ENCODE peak calls at places on chromosomes 16 and 17, in eight cellular contexts. A is left lung; B is CD8-positive, alpha-beta T cell; I is psoas muscle; U is tibial artery; J is adrenal gland; V is uterus; L is Panc1. E is an unnamed sample.

GRCh38 chr16:89253548-89254287 is 36.2 kb downstream of the ZNF778 start:
- DNase-seq in V (no peak), B (no peak), I (no peak), J (no peak), L (no peak), U (no peak), A (no peak), E (no peak)

GRCh38 chr16:81127051-81127450 is 30.9 kb upstream of the GCSH start:
- DNase-seq in B (no peak), V (no peak), U (no peak), A (no peak), L (no peak), I (no peak), J (no peak), E (no peak)

GRCh38 chr17:3879591-3880417 is 13.0 kb downstream of the CAMKK1 start:
- DNase-seq in B (no peak), U (no peak), V (no peak), I (no peak), J (no peak), L (no peak), A (no peak), E (no peak)

GRCh38 chr17:40278414-40278813 is 9.3 kb upstream of the CDC6 start:
- DNase-seq in A (no peak), I (no peak), V (no peak), B (no peak), L (no peak), J (no peak), U (no peak), E (no peak)

GRCh38 chr16:17230932-17231581 is 239.7 kb downstream of the XYLT1 start:
- DNase-seq in V (no peak), A (no peak), B (no peak), J (no peak), I (no peak), L (no peak), U (no peak), E (no peak)

GRCh38 chr17:74118504-74118903 is 85.0 kb upstream of the RPL38 start:
- DNase-seq in I (no peak), V (no peak), A (no peak), U (no peak), J (no peak), B (no peak), L (no peak), E (no peak)

GRCh38 chr17:65005858-65006257 is 50.7 kb downstream of the GNA13 start:
- DNase-seq in I (no peak), B (no peak), V (no peak), A (no peak), U (no peak), J (peak; percentile 64), L (no peak), E (no peak)

GRCh38 chr17:49494937-49495841 is at the start of gene NGFR:
- DNase-seq in U (no peak), A (peak; percentile 80), B (peak; percentile 37), I (peak; percentile 64), V (no peak), J (no peak), L (no peak), E (no peak)

GRCh38 chr16:27798241-27798640 is 248.3 kb downstream of the KATNIP start:
- DNase-seq in I (no peak), B (no peak), U (no peak), L (no peak), J (no peak), A (no peak), V (no peak), E (no peak)

GRCh38 chr16:27799866-27800265 is 249.9 kb downstream of the KATNIP start:
- DNase-seq in L (no peak), V (no peak), A (no peak), U (no peak), I (no peak), B (no peak), J (no peak), E (no peak)

GRCh38 chr16:27801259-27801945 is 251.5 kb downstream of the KATNIP start:
- DNase-seq in A (no peak), L (no peak), U (no peak), B (no peak), J (no peak), V (no peak), I (no peak), E (no peak)

GRCh38 chr16:27802664-27803450 is 252.9 kb downstream of the KATNIP start:
- DNase-seq in L (no peak), A (no peak), B (no peak), U (no peak), I (no peak), J (no peak), V (no peak), E (no peak)

GRCh38 chr16:27800817-27801216 is 250.9 kb downstream of the KATNIP start:
- DNase-seq in A (no peak), I (no peak), L (no peak), J (no peak), U (no peak), V (no peak), B (no peak), E (no peak)
- H3K4me1 ChIP-seq in A (no peaks in the 10 kb centered on the region), I (no peaks in the 10 kb centered on the region), L (no peaks in the 10 kb centered on the region), J (no peaks in the 10 kb centered on the region), U (no peaks in the 10 kb centered on the region), V (no peaks in the 10 kb centered on the region), B (no peaks in the 10 kb centered on the region), E (no peaks in the 10 kb centered on the region)

GRCh38 chr17:27200476-27200875 is 93.4 kb upstream of the WSB1 start:
- DNase-seq in A (no peak), B (no peak), I (no peak), V (no peak), U (no peak), L (no peak), J (no peak), E (no peak)
- H3K9me3 ChIP-seq in A (peaks cover 7% of the 10 kb centered on the region), B (no peaks in the 10 kb centered on the region), I (no peaks in the 10 kb centered on the region), V (no peaks in the 10 kb centered on the region), U (no peaks in the 10 kb centered on the region), L (no peaks in the 10 kb centered on the region), J (no peaks in the 10 kb centered on the region), E (no peaks in the 10 kb centered on the region)

DNA sequence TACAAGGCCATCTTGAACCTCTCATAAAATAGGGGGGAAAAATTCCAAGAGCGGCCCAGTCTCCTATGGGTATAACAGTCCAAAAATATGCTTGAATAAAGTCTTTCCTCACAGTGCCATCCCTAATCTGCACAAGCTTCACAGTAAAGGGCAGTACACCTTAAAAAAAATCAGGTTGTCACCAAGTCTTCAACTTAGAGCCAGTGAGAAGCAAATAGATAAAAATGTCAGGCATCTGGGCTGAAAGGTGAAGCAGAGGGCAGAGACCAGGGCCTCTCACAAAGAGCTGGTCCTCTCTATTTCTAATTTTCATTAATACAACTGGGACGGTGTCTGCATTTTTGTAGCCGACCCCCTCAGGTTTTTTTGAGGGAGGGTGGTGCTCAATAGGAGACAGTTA is 82.9 kb downstream of the SSH2 start:
- DNase-seq in A (no peak), B (no peak), V (no peak), L (no peak), J (no peak), I (no peak), U (no peak), E (no peak)
- TF ChIP-seq CTCF in A (no peak), B (no peak), V (no peak), L (no peak), J (no peak), I (no peak), U (no peak), E (no peak)

GRCh38 chr16:10881479-10882030 is 4.6 kb downstream of the CIITA start:
- DNase-seq in A (no peak), V (no peak), J (no peak), L (no peak), I (no peak), U (no peak), B (no peak), E (no peak)
- H3K4me1 ChIP-seq in A (peaks cover 96% of the 10 kb centered on the region), V (no peaks in the 10 kb centered on the region), J (peaks cover 8% of the 10 kb centered on the region), L (no peaks in the 10 kb centered on the region), I (peaks cover 17% of the 10 kb centered on the region), U (peaks cover 24% of the 10 kb centered on the region), B (peaks cover 35% of the 10 kb centered on the region), E (peaks cover 8% of the 10 kb centered on the region)

GRCh38 chr16:63808730-63809129 is 1313.1 kb downstream of the CDH11 start:
- DNase-seq in A (no peak), I (no peak), V (no peak), L (no peak), U (no peak), J (no peak), B (no peak), E (no peak)
- H3K9me3 ChIP-seq in A (no peaks in the 10 kb centered on the region), I (no peaks in the 10 kb centered on the region), V (no peaks in the 10 kb centered on the region), L (no peaks in the 10 kb centered on the region), U (no peaks in the 10 kb centered on the region), J (no peaks in the 10 kb centered on the region), B (peaks cover 7% of the 10 kb centered on the region), E (no peaks in the 10 kb centered on the region)

DNA sequence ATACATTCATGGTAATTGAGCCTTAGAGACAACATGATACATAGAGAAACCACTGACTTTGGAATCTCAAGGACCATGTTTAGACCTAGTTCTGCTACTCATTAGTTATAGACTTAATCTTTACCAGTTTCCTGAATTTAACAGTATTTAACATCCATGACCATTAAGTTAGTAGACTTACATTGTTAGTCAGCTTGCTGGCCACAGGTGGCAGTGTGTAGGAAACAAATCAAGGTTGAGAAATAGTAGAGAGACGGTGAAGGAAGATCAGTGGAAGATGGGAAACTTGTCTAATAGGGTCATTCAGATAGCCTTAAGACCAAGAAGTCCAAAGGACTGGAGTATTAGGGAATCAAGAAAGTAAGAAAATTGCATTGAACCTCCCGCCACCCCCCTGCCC is 31.0 kb downstream of the OMG start:
- DNase-seq in B (no peak), I (no peak), V (no peak), J (no peak), L (no peak), A (no peak), U (no peak), E (no peak)
- TF ChIP-seq CTCF in B (peak; percentile 33), I (no peak), V (no peak), J (no peak), L (peak; percentile 38), A (no peak), U (no peak), E (no peak)

DNA sequence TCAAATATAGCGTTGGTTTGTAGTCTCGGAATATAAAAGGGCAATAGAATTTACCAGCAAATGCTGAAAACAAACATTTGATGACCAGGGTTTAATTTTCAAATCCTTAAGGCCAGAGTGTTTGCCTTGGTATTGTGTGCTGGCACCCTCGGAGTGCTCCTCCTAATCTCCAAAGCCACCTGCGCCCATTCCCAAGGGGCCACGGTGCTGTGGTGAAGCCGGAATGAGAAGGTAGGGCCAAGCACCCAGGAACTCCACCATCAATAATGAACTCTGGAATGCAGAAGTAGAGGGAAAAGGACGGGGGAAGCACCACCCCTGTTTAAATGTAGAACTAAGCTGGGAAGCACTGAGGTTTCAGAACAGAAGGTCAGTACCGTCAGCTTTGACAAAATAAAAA is 51.8 kb downstream of the COG7 start:
- DNase-seq in J (no peak), A (no peak), V (no peak), U (no peak), L (no peak), B (no peak), I (no peak), E (no peak)
- H3K4me1 ChIP-seq in J (no peaks in the 10 kb centered on the region), A (no peaks in the 10 kb centered on the region), V (no peaks in the 10 kb centered on the region), U (no peaks in the 10 kb centered on the region), L (peaks cover 20% of the 10 kb centered on the region), B (no peaks in the 10 kb centered on the region), I (peaks cover 22% of the 10 kb centered on the region), E (no peaks in the 10 kb centered on the region)

DNA sequence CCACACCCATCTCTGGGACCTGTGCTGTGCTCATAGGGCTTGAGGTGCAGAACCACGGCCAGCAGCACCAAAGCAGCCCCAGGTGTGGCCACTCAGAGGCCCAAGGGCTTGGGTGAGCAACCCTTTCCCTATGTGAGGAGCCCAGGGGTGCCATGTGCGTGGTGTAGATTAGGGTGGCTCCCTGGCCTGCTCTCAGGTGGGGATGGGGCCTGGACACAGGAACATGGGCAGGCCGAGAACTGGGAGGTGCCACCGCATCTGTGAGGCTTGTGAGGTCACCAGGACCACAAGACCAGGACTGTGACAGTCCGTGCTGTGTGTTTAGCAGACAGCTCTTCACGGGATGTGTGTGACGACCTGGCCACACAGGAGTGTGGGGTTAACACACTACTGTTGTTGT is 103.5 kb upstream of the ZNF750 start:
- DNase-seq in V (no peak), I (peak; percentile 28), A (peak; percentile 41), U (no peak), J (no peak), B (no peak), L (no peak), E (no peak)
- H3K9me3 ChIP-seq in V (peaks cover 22% of the 10 kb centered on the region), I (peaks cover 18% of the 10 kb centered on the region), A (peaks cover 26% of the 10 kb centered on the region), U (peaks cover 34% of the 10 kb centered on the region), J (peaks cover 21% of the 10 kb centered on the region), B (peaks cover 13% of the 10 kb centered on the region), L (peaks cover 19% of the 10 kb centered on the region), E (peaks cover 32% of the 10 kb centered on the region)

E was measured in ascending aorta.